ENCODE peak calls at places on chromosome 5, in seven cellular contexts. B, O, F, Q, A, X and E are unnamed samples.

GRCh38 chr5:6545770-6546690 is 86.8 kb downstream of the NSUN2 start:
- DNase-seq in B (no peak), O (no peak), F (no peak), Q (no peak), A (peak), X (no peak), E (no peak)

GRCh38 chr5:132815454-132815853 is 2.4 kb downstream of the SOWAHA start:
- DNase-seq in B (no peak), O (no peak), F (no peak), Q (no peak), A (no peak), X (no peak), E (no peak)

GRCh38 chr5:51373880-51374523 is 9.2 kb upstream of the ISL1 start:
- DNase-seq in B (no peak), O (no peak), F (no peak), Q (no peak), A (no peak), X (no peak), E (no peak)

GRCh38 chr5:108765647-108766046 is 17.9 kb downstream of the FER start:
- DNase-seq in B (no peak), O (no peak), F (no peak), Q (no peak), A (no peak), X (no peak), E (no peak)

GRCh38 chr5:57348376-57348775 is 134.2 kb downstream of the ACTBL2 start:
- DNase-seq in B (no peak), O (no peak), F (no peak), Q (no peak), A (no peak), X (no peak), E (no peak)

GRCh38 chr5:136005371-136005770 is 23.4 kb upstream of the TGFBI start:
- DNase-seq in B (no peak), O (no peak), F (no peak), Q (no peak), A (no peak), X (no peak), E (no peak)

GRCh38 chr5:10377081-10377480 is 23.6 kb downstream of the MARCHF6 start:
- DNase-seq in B (no peak), O (no peak), F (no peak), Q (no peak), A (no peak), X (no peak), E (no peak)

GRCh38 chr5:91293131-91293530 is 90.0 kb downstream of the ARRDC3 start:
- DNase-seq in B (no peak), O (no peak), F (no peak), Q (no peak), A (no peak), X (no peak), E (no peak)

GRCh38 chr5:165940541-165940940 is 2350.9 kb upstream of the WWC1 start:
- DNase-seq in B (no peak), O (no peak), F (no peak), Q (no peak), A (no peak), X (no peak), E (no peak)

GRCh38 chr5:113202904-113203716 is 226.5 kb downstream of the DCP2 start:
- DNase-seq in B (peak), O (no peak), F (peak), Q (no peak), A (peak), X (no peak), E (peak)

GRCh38 chr5:24633705-24634325 is 11.0 kb downstream of the CDH10 start:
- DNase-seq in B (no peak), O (no peak), F (no peak), Q (no peak), A (no peak), X (no peak), E (no peak)

GRCh38 chr5:150553911-150554310 is 46.0 kb downstream of the NDST1 start:
- DNase-seq in B (no peak), O (no peak), F (no peak), Q (no peak), A (no peak), X (no peak), E (no peak)

GRCh38 chr5:153678617-153679329 is 188.3 kb downstream of the GRIA1 start:
- DNase-seq in B (peak), O (no peak), F (no peak), Q (no peak), A (no peak), X (no peak), E (no peak)

GRCh38 chr5:175456105-175456504 is 12.1 kb upstream of the DRD1 start:
- DNase-seq in B (no peak), O (no peak), F (no peak), Q (no peak), A (no peak), X (no peak), E (no peak)

GRCh38 chr5:175457466-175457865 is 13.5 kb upstream of the DRD1 start:
- DNase-seq in B (no peak), O (no peak), F (no peak), Q (no peak), A (no peak), X (no peak), E (no peak)

GRCh38 chr5:175461370-175461769 is 17.0 kb upstream of the SFXN1 start:
- DNase-seq in B (no peak), O (no peak), F (no peak), Q (no peak), A (no peak), X (no peak), E (no peak)

GRCh38 chr5:175460560-175460959 is 16.6 kb upstream of the DRD1 start:
- DNase-seq in B (no peak), O (no peak), F (no peak), Q (no peak), A (no peak), X (no peak), E (no peak)

GRCh38 chr5:175460126-175460525 is 16.1 kb upstream of the DRD1 start:
- DNase-seq in B (no peak), O (no peak), F (no peak), Q (no peak), A (no peak), X (no peak), E (no peak)
- TF ChIP-seq CTCF in B (no peak), O (no peak), F (no peak), Q (peak), A (no peak), X (no peak), E (no peak)

GRCh38 chr5:98794414-98795080 is 21.1 kb downstream of the RGMB start:
- DNase-seq in B (no peak), O (no peak), F (no peak), Q (no peak), A (no peak), X (no peak), E (no peak)
- TF ChIP-seq POLR2A in B (no peak), O (no peak), F (no peak), Q (no peak), A (no peak), X (no peak), E (no peak)

DNA sequence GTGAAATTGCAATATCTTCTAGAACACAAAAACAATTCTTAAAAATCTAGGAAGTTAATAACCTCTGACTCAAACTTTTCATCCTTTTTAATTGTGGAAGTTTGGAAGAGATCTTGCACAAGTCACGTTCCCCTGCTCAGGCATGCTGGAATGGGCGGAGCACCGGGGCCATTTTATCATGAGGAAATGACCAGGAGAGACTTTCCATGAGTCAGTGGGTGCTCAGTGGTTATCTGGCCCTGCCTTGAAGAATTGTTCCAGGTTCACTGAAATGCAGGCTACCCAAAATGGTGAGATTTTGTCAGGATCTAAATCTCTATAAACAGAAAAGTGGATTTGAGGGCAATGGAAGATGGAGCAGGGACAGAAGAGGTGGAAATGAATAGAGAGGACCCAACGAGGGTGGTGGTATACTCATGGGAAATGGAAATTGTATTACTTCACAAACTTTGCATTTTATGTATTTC is 61.2 kb downstream of the FYB1 start:
- DNase-seq in B (no peak), O (no peak), F (no peak), Q (no peak), A (no peak), X (no peak), E (peak)
- H3K4me3 ChIP-seq in B (no peak), O (no peak), F (no peak), Q (no peak), A (no peak), X (no peak), E (no peak)

GRCh38 chr5:158758666-158759065 is 341.1 kb downstream of the EBF1 start:
- DNase-seq in B (no peak), O (no peak), F (no peak), Q (no peak), A (no peak), X (no peak), E (no peak)

GRCh38 chr5:158755221-158755620 is 344.5 kb downstream of the EBF1 start:
- DNase-seq in B (no peak), O (no peak), F (no peak), Q (no peak), A (no peak), X (no peak), E (no peak)

GRCh38 chr5:158755971-158756370 is 343.7 kb downstream of the EBF1 start:
- DNase-seq in B (no peak), O (no peak), F (no peak), Q (no peak), A (no peak), X (no peak), E (no peak)

GRCh38 chr5:158759276-158759675 is 340.4 kb downstream of the EBF1 start:
- DNase-seq in B (no peak), O (no peak), F (no peak), Q (no peak), A (no peak), X (no peak), E (no peak)

GRCh38 chr5:158756873-158757272 is 342.8 kb downstream of the EBF1 start:
- DNase-seq in B (no peak), O (no peak), F (no peak), Q (no peak), A (no peak), X (no peak), E (no peak)
- TF ChIP-seq CTCF in B (no peak), O (no peak), F (no peak), Q (no peak), A (no peak), X (no peak), E (no peak)

GRCh38 chr5:66122379-66123034 is 21.6 kb upstream of the SREK1 start:
- DNase-seq in B (no peak), O (no peak), F (no peak), Q (no peak), A (no peak), X (no peak), E (no peak)
- TF ChIP-seq POLR2A in B (no peak), O (no peak), F (no peak), Q (no peak), A (no peak), X (no peak), E (no peak)